ENCODE peak calls at places on chromosomes 7 and 10, in ten cellular contexts. T is heart left ventricle, I is uterus, R is GM12865, Z is transverse colon, F is astrocyte of the spinal cord, D is tibial nerve, C is WTC11, A is Calu3, O is IMR-90. N is an unnamed sample.

GRCh38 chr7:1210321-1210978 is 22.2 kb upstream of the UNCX start:
- DNase-seq in T (peak), I (no peak), R (no peak), Z (no peak), F (no peak), D (no peak), C (no peak), A (no peak), O (no peak), N (no peak)

GRCh38 chr7:44530990-44531389 is 10.1 kb downstream of the NPC1L1 start:
- DNase-seq in T (no peak), I (no peak), R (no peak), Z (no peak), F (no peak), D (no peak), C (no peak), A (no peak), O (no peak), N (no peak)

GRCh38 chr7:92824901-92825480 is 11.4 kb downstream of the CDK6 start:
- DNase-seq in T (no peak), I (no peak), R (no peak), Z (no peak), F (no peak), D (no peak), C (no peak), A (no peak), O (no peak), N (no peak)

GRCh38 chr10:50369931-50370330 is 118.6 kb upstream of the ASAH2 start:
- DNase-seq in T (no peak), I (no peak), R (no peak), Z (no peak), F (no peak), D (no peak), C (no peak), A (no peak), O (peak), N (no peak)

GRCh38 chr10:125846894-125847293 is 23.5 kb downstream of the BCCIP start:
- DNase-seq in T (no peak), I (no peak), R (no peak), Z (no peak), F (no peak), D (no peak), C (no peak), A (no peak), O (no peak), N (no peak)

GRCh38 chr7:2460641-2461040 is 15.6 kb downstream of the GRIFIN start:
- DNase-seq in T (no peak), I (no peak), R (no peak), Z (no peak), F (no peak), D (no peak), C (no peak), A (no peak), O (no peak), N (no peak)

GRCh38 chr10:100008708-100009282 is 952 bp downstream of the DNMBP start:
- DNase-seq in T (no peak), I (no peak), R (no peak), Z (no peak), F (peak), D (no peak), C (no peak), A (no peak), O (no peak), N (no peak)

GRCh38 chr7:1856966-1857441 is 186.9 kb downstream of the ELFN1 start:
- DNase-seq in T (peak), I (no peak), R (no peak), Z (no peak), F (no peak), D (no peak), C (peak), A (no peak), O (no peak), N (no peak)

GRCh38 chr7:158581440-158582088 is 6.1 kb downstream of the PTPRN2 start:
- DNase-seq in T (no peak), I (no peak), R (no peak), Z (peak), F (no peak), D (no peak), C (no peak), A (peak), O (no peak), N (no peak)

GRCh38 chr10:43204394-43204942 is 62.4 kb downstream of the RASGEF1A start:
- DNase-seq in T (peak), I (peak), R (no peak), Z (no peak), F (no peak), D (peak), C (no peak), A (no peak), O (no peak), N (no peak)

GRCh38 chr10:131666091-131666490 is 234.7 kb upstream of the PPP2R2D start:
- DNase-seq in T (no peak), I (no peak), R (no peak), Z (no peak), F (no peak), D (no peak), C (no peak), A (no peak), O (no peak), N (no peak)

DNA sequence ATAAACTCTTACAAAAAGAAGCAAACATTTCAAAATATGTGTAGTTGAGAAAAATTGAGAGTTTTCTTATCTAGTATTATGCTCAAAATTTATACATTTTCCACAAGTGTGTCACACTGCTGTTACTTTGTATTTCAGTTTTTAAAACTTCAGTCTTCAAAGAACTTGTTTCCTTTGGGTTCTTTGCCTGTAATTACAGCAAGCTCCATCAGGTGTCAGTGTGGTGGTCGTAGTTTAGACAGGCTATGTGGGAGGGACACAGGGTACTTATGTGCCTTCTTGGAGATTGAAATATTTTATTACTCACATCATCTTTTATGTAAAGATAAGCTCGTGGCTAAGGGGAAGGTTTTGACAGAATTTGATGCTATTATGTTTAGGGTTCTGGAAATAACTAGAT is 360.5 kb downstream of the FGFR2 start:
- DNase-seq in T (no peak), I (no peak), R (no peak), Z (no peak), F (no peak), D (no peak), C (no peak), A (no peak), O (no peak), N (no peak)
- TF ChIP-seq CTCF in T (no peak), I (no peak), R (no peak), Z (no peak), F (no peak), D (no peak), C (no peak), A (no peak), O (no peak), N (peak)

DNA sequence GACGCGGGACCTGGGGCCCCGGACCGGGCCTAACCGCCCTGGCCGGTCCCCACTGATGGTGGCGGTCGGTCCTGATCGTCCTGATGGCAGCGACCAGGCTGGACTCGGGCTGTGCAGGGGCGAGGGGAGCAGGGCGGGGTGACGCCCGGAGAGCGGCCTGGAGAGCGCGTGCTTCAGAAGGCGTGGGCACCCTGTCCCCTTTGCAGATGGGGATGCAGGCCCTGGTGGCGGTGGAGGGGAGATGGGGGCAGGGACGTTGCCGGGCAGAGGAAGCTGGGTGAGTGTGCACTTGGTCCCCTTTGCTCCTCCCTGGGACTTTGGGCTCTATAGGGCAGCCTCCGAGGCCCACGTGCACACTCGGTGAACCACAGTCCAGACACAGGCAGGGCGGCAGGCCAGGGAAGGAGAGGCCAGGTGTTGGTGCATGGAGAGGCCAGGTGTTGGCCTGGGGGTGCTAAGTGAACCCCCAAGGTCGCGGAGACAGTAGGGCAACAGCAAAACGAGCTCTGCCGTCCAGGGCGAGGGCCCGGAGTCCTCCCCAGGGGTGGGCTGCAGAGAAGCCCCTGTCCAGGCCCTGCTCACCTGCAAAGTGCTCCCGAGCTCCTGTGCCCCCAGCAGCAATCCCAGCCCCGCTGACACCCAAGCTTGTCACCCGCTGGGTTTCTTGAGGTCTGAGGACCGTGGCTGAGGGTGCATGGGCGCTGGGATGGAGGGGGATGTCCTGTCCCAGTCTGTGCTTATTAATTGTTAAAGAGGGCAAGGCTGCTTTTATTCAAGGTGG is 42.3 kb upstream of the FAM20C start:
- DNase-seq in T (peak), I (peak), R (peak), Z (peak), F (no peak), D (no peak), C (peak), A (no peak), O (no peak), N (peak)
- TF ChIP-seq CTCF in T (no peak), I (no peak), R (no peak), Z (no peak), F (no peak), D (no peak), C (no peak), A (no peak), O (no peak), N (no peak)

DNA sequence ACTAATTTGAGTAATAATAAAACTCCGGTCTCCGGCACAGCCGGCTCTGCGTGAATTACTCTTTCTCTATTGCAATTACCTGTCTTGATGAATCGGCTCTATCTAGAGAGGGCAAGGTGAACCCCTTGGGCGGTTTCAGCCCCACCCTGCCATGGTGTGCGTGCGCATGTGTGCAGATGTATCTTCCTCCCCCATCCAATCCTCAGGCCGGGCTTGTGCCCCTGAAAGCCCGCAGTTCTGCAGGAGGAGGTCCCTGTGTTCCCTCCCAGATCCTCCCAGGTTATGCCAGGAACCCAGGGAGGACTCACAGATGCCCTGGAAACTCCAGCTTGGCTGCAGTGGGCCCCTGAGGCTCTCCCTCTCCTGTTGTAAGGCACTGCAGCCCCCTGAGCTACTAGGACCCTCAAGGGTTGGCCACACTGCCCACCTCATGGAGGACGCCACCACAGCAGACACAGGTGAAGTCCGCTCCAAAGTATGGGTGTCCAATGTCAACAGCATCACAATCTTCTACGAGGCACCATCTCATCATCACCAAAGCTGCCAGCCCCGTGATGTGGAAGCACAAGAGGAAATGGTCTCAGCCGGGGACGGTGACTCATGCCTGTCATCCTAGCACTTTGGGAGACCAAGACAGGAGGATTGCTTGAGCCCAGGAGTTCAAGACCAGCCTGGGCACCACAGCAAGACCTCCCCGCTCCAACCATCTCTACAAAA is 48.5 kb upstream of the MYL10 start:
- DNase-seq in T (no peak), I (no peak), R (no peak), Z (no peak), F (peak), D (no peak), C (no peak), A (peak), O (peak), N (no peak)
- TF ChIP-seq CTCF in T (no peak), I (no peak), R (no peak), Z (no peak), F (no peak), D (no peak), C (no peak), A (no peak), O (no peak), N (no peak)

DNA sequence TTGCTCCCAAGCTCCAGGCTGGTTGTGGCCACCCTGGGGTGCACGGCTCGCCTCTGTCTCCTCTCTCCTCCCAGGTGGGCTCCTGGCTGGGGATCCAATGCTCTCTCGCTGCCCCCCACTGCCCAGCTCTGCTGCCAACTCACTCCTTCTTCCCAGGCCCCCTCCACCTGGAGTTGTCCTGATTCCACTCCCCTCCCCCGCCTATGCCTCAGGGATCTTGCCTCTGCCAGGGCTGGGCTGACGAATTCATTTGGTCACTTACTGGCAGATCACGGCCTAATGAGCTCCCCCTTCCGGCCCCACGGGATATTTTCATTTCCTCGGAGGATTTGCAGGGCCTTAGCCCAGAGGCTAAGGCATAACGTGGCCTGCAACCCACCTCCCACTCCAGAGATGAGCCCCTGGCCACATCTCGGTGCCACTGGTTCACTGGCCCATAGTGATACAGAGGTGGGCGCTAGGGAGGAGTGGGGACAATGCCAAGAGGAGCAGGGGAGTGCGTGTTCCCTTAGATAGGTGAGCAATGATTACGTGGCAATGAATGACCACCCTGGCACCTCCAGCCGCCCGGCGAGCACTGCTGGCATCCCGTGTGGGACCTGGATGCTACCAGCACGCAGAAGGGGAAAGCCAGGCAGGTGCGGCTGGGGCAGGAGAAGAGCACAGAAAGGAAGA is 344.6 kb upstream of the SHH start:
- DNase-seq in T (no peak), I (no peak), R (peak), Z (peak), F (peak), D (no peak), C (peak), A (peak), O (no peak), N (peak)
- TF ChIP-seq CTCF in T (no peak), I (no peak), R (no peak), Z (peak), F (no peak), D (peak), C (no peak), A (peak), O (no peak), N (peak)

GRCh38 chr7:38964921-38965320 is 12.8 kb upstream of the POU6F2 start:
- DNase-seq in T (no peak), I (no peak), R (no peak), Z (no peak), F (no peak), D (no peak), C (no peak), A (no peak), O (no peak), N (no peak)
- TF ChIP-seq CTCF in T (no peak), I (no peak), R (no peak), Z (no peak), F (no peak), D (no peak), C (no peak), A (no peak), O (no peak), N (no peak)

DNA sequence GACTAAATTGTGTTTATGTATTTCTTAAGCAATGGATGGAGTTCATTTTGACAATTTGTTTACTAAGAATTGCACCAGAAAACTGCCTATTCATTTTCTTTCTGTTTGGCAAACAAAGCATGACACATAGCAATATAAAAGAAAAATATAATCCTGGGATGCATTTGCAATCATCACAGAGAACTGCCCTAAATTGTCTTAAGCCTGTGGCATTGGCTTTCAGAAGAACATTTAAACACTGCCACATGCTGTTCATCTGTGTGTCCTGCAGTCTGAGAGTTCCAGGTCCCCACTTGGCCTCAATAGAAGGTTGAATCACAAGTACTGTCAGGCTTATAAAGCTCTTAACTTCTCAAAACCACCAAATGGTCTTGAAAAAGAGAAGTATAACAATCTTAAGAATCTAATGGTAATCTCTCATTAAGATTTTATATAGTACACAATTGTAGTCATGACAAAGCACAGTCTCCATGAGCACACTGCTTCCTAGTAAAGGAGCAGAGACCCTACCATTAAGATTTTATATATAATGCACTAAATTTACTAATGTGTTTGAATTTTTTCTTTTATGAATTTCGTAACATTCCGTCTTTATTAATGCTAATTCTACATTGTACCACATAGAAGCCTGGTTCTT is 29.9 kb downstream of the RNLS start:
- DNase-seq in T (peak), I (peak), R (peak), Z (peak), F (peak), D (peak), C (peak), A (peak), O (peak), N (no peak)
- TF ChIP-seq CTCF in T (peak), I (peak), R (peak), Z (peak), F (peak), D (peak), C (peak), A (peak), O (peak), N (peak)

GRCh38 chr7:124679826-124680225 is 85.8 kb downstream of the GPR37 start:
- DNase-seq in T (no peak), I (no peak), R (no peak), Z (no peak), F (no peak), D (no peak), C (no peak), A (no peak), O (no peak), N (no peak)

DNA sequence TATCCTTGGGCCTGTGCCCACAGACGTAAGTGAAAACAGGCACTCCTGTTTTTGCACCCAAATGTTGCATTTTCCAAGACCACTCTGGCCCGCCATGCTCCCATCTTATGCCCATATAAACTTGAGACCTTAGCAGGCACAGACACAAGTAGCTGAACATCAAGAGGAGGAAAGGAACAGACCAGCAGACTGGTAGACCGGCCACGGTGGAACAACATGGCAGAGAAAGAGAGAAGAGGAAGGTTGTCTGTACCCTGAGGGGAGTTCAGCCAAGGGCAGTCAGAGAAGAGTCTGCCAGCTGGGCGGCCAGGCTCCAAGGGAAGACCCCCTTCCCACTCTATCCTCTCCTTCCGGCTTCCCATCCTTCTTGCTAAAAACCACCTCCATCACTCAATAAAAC is 85.3 kb downstream of the GPR37 start:
- DNase-seq in T (no peak), I (no peak), R (no peak), Z (no peak), F (no peak), D (no peak), C (no peak), A (no peak), O (no peak), N (no peak)
- TF ChIP-seq CTCF in T (no peak), I (no peak), R (no peak), Z (no peak), F (no peak), D (no peak), C (no peak), A (no peak), O (no peak), N (no peak)

GRCh38 chr7:7868245-7868899 is 100.2 kb upstream of the GLCCI1 start:
- DNase-seq in T (no peak), I (no peak), R (no peak), Z (no peak), F (no peak), D (no peak), C (no peak), A (no peak), O (no peak), N (no peak)
- TF ChIP-seq CTCF in T (no peak), I (no peak), R (no peak), Z (no peak), F (no peak), D (no peak), C (no peak), A (no peak), O (no peak), N (no peak)